ENCODE peak calls at places on chromosomes 1 and 21, in ten cellular contexts. One of them, this sample, is unnamed.

GRCh38 chr1:144551107-144551542 is 41.6 kb upstream of the PPIAL4F start:
- DNase-seq in body of pancreas: no peak
- DNase-seq in fibroblast of mammary gland: no peak
- DNase-seq in HFFc6: no peak
- DNase-seq in WTC11: peak
- DNase-seq in CD4-positive, alpha-beta T cell: no peak
- DNase-seq in tibial nerve: no peak
- DNase-seq in hepatocyte: peak
- DNase-seq in fibroblast of pulmonary artery: no peak
- DNase-seq in cardiac fibroblast: peak
- DNase-seq in this sample: peak

GRCh38 chr1:96973605-96974004 is 252.0 kb downstream of the PTBP2 start:
- DNase-seq in body of pancreas: no peak
- DNase-seq in fibroblast of mammary gland: peak
- DNase-seq in HFFc6: peak
- DNase-seq in WTC11: no peak
- DNase-seq in CD4-positive, alpha-beta T cell: no peak
- DNase-seq in tibial nerve: no peak
- DNase-seq in hepatocyte: no peak
- DNase-seq in fibroblast of pulmonary artery: peak
- DNase-seq in cardiac fibroblast: peak
- DNase-seq in this sample: no peak

GRCh38 chr1:24558902-24559791 is 3.3 kb downstream of the NCMAP start:
- DNase-seq in body of pancreas: peak
- DNase-seq in fibroblast of mammary gland: peak
- DNase-seq in HFFc6: peak
- DNase-seq in WTC11: peak
- DNase-seq in CD4-positive, alpha-beta T cell: no peak
- DNase-seq in tibial nerve: peak
- DNase-seq in hepatocyte: no peak
- DNase-seq in fibroblast of pulmonary artery: peak
- DNase-seq in cardiac fibroblast: peak
- DNase-seq in this sample: no peak

GRCh38 chr21:31553926-31554325 is 105.6 kb upstream of the SOD1 start:
- DNase-seq in body of pancreas: no peak
- DNase-seq in fibroblast of mammary gland: no peak
- DNase-seq in HFFc6: no peak
- DNase-seq in WTC11: no peak
- DNase-seq in CD4-positive, alpha-beta T cell: no peak
- DNase-seq in tibial nerve: no peak
- DNase-seq in hepatocyte: no peak
- DNase-seq in fibroblast of pulmonary artery: no peak
- DNase-seq in cardiac fibroblast: no peak
- DNase-seq in this sample: no peak

GRCh38 chr1:41175546-41175945 is 66.6 kb downstream of the SCMH1 start:
- DNase-seq in body of pancreas: no peak
- DNase-seq in fibroblast of mammary gland: no peak
- DNase-seq in HFFc6: peak
- DNase-seq in WTC11: no peak
- DNase-seq in CD4-positive, alpha-beta T cell: no peak
- DNase-seq in tibial nerve: no peak
- DNase-seq in hepatocyte: no peak
- DNase-seq in fibroblast of pulmonary artery: peak
- DNase-seq in cardiac fibroblast: peak
- DNase-seq in this sample: no peak

GRCh38 chr1:116911166-116911553 is 1.4 kb downstream of the PTGFRN start:
- DNase-seq in body of pancreas: peak
- DNase-seq in fibroblast of mammary gland: no peak
- DNase-seq in HFFc6: no peak
- DNase-seq in WTC11: no peak
- DNase-seq in CD4-positive, alpha-beta T cell: no peak
- DNase-seq in tibial nerve: no peak
- DNase-seq in hepatocyte: no peak
- DNase-seq in fibroblast of pulmonary artery: no peak
- DNase-seq in cardiac fibroblast: no peak
- DNase-seq in this sample: no peak

GRCh38 chr1:226403522-226404034 is 4.3 kb downstream of the PARP1 start:
- DNase-seq in body of pancreas: no peak
- DNase-seq in fibroblast of mammary gland: peak
- DNase-seq in HFFc6: peak
- DNase-seq in WTC11: peak
- DNase-seq in CD4-positive, alpha-beta T cell: no peak
- DNase-seq in tibial nerve: no peak
- DNase-seq in hepatocyte: no peak
- DNase-seq in fibroblast of pulmonary artery: peak
- DNase-seq in cardiac fibroblast: peak
- DNase-seq in this sample: no peak

GRCh38 chr1:203627819-203628184 is 1.2 kb downstream of the ATP2B4 start:
- DNase-seq in body of pancreas: no peak
- DNase-seq in fibroblast of mammary gland: peak
- DNase-seq in HFFc6: peak
- DNase-seq in WTC11: peak
- DNase-seq in CD4-positive, alpha-beta T cell: no peak
- DNase-seq in tibial nerve: peak
- DNase-seq in hepatocyte: peak
- DNase-seq in fibroblast of pulmonary artery: no peak
- DNase-seq in cardiac fibroblast: peak
- DNase-seq in this sample: no peak

GRCh38 chr1:51956528-51957509 is 33.7 kb downstream of the RAB3B start:
- DNase-seq in body of pancreas: no peak
- DNase-seq in fibroblast of mammary gland: peak
- DNase-seq in HFFc6: peak
- DNase-seq in WTC11: peak
- DNase-seq in CD4-positive, alpha-beta T cell: no peak
- DNase-seq in tibial nerve: no peak
- DNase-seq in hepatocyte: no peak
- DNase-seq in fibroblast of pulmonary artery: peak
- DNase-seq in cardiac fibroblast: peak
- DNase-seq in this sample: peak

GRCh38 chr1:225480825-225481434 is 53.1 kb upstream of the LBR start:
- DNase-seq in body of pancreas: peak
- DNase-seq in fibroblast of mammary gland: peak
- DNase-seq in HFFc6: peak
- DNase-seq in WTC11: peak
- DNase-seq in CD4-positive, alpha-beta T cell: peak
- DNase-seq in tibial nerve: no peak
- DNase-seq in hepatocyte: peak
- DNase-seq in fibroblast of pulmonary artery: no peak
- DNase-seq in cardiac fibroblast: peak
- DNase-seq in this sample: peak

GRCh38 chr1:41823453-41823852 is 95.3 kb downstream of the HIVEP3 start:
- DNase-seq in body of pancreas: no peak
- DNase-seq in fibroblast of mammary gland: no peak
- DNase-seq in HFFc6: no peak
- DNase-seq in WTC11: peak
- DNase-seq in CD4-positive, alpha-beta T cell: no peak
- DNase-seq in tibial nerve: no peak
- DNase-seq in hepatocyte: no peak
- DNase-seq in fibroblast of pulmonary artery: no peak
- DNase-seq in cardiac fibroblast: peak
- DNase-seq in this sample: no peak

GRCh38 chr1:6634278-6635052 is 9.8 kb downstream of the THAP3 start:
- DNase-seq in body of pancreas: peak
- DNase-seq in fibroblast of mammary gland: peak
- DNase-seq in HFFc6: no peak
- DNase-seq in WTC11: peak
- DNase-seq in CD4-positive, alpha-beta T cell: peak
- DNase-seq in tibial nerve: peak
- DNase-seq in hepatocyte: peak
- DNase-seq in fibroblast of pulmonary artery: peak
- DNase-seq in cardiac fibroblast: peak
- DNase-seq in this sample: peak

GRCh38 chr1:1302006-1302430 is 5.7 kb downstream of the ACAP3 start:
- DNase-seq in body of pancreas: no peak
- DNase-seq in fibroblast of mammary gland: no peak
- DNase-seq in HFFc6: no peak
- DNase-seq in WTC11: peak
- DNase-seq in CD4-positive, alpha-beta T cell: no peak
- DNase-seq in tibial nerve: no peak
- DNase-seq in hepatocyte: no peak
- DNase-seq in fibroblast of pulmonary artery: no peak
- DNase-seq in cardiac fibroblast: no peak
- DNase-seq in this sample: no peak

GRCh38 chr1:83735525-83735924 is 263.4 kb downstream of the TTLL7 start:
- DNase-seq in body of pancreas: no peak
- DNase-seq in fibroblast of mammary gland: no peak
- DNase-seq in HFFc6: no peak
- DNase-seq in WTC11: no peak
- DNase-seq in CD4-positive, alpha-beta T cell: no peak
- DNase-seq in tibial nerve: no peak
- DNase-seq in hepatocyte: no peak
- DNase-seq in fibroblast of pulmonary artery: no peak
- DNase-seq in cardiac fibroblast: no peak
- DNase-seq in this sample: no peak

GRCh38 chr1:9561429-9561828 is 22.2 kb downstream of the SLC25A33 start:
- DNase-seq in body of pancreas: peak
- DNase-seq in fibroblast of mammary gland: peak
- DNase-seq in HFFc6: peak
- DNase-seq in WTC11: no peak
- DNase-seq in CD4-positive, alpha-beta T cell: no peak
- DNase-seq in tibial nerve: no peak
- DNase-seq in hepatocyte: peak
- DNase-seq in fibroblast of pulmonary artery: peak
- DNase-seq in cardiac fibroblast: peak
- DNase-seq in this sample: peak

GRCh38 chr1:246651012-246651411 is 73.2 kb upstream of the SCCPDH start:
- DNase-seq in body of pancreas: no peak
- DNase-seq in fibroblast of mammary gland: no peak
- DNase-seq in HFFc6: no peak
- DNase-seq in WTC11: no peak
- DNase-seq in CD4-positive, alpha-beta T cell: no peak
- DNase-seq in tibial nerve: no peak
- DNase-seq in hepatocyte: no peak
- DNase-seq in fibroblast of pulmonary artery: no peak
- DNase-seq in cardiac fibroblast: no peak
- DNase-seq in this sample: no peak

GRCh38 chr1:239260779-239261286 is 125.5 kb upstream of the CHRM3 start:
- DNase-seq in body of pancreas: no peak
- DNase-seq in fibroblast of mammary gland: no peak
- DNase-seq in HFFc6: no peak
- DNase-seq in WTC11: no peak
- DNase-seq in CD4-positive, alpha-beta T cell: no peak
- DNase-seq in tibial nerve: no peak
- DNase-seq in hepatocyte: no peak
- DNase-seq in fibroblast of pulmonary artery: no peak
- DNase-seq in cardiac fibroblast: no peak
- DNase-seq in this sample: no peak

GRCh38 chr1:6859415-6860343 is 74.4 kb downstream of the CAMTA1 start:
- DNase-seq in body of pancreas: no peak
- DNase-seq in fibroblast of mammary gland: peak
- DNase-seq in HFFc6: peak
- DNase-seq in WTC11: no peak
- DNase-seq in CD4-positive, alpha-beta T cell: no peak
- DNase-seq in tibial nerve: peak
- DNase-seq in hepatocyte: peak
- DNase-seq in fibroblast of pulmonary artery: peak
- DNase-seq in cardiac fibroblast: peak
- DNase-seq in this sample: peak

GRCh38 chr1:59692591-59692990 is 122.2 kb upstream of the HOOK1 start:
- DNase-seq in body of pancreas: no peak
- DNase-seq in fibroblast of mammary gland: peak
- DNase-seq in HFFc6: peak
- DNase-seq in WTC11: no peak
- DNase-seq in CD4-positive, alpha-beta T cell: no peak
- DNase-seq in tibial nerve: no peak
- DNase-seq in hepatocyte: peak
- DNase-seq in fibroblast of pulmonary artery: peak
- DNase-seq in cardiac fibroblast: peak
- DNase-seq in this sample: no peak

GRCh38 chr1:218346391-218347204 is 1.5 kb downstream of the TGFB2 start:
- DNase-seq in body of pancreas: peak
- DNase-seq in fibroblast of mammary gland: peak
- DNase-seq in HFFc6: peak
- DNase-seq in WTC11: peak
- DNase-seq in CD4-positive, alpha-beta T cell: no peak
- DNase-seq in tibial nerve: peak
- DNase-seq in hepatocyte: peak
- DNase-seq in fibroblast of pulmonary artery: peak
- DNase-seq in cardiac fibroblast: peak
- DNase-seq in this sample: peak

GRCh38 chr1:233253231-233254038 is 42.1 kb downstream of the PCNX2 start:
- DNase-seq in body of pancreas: no peak
- DNase-seq in fibroblast of mammary gland: no peak
- DNase-seq in HFFc6: no peak
- DNase-seq in WTC11: no peak
- DNase-seq in CD4-positive, alpha-beta T cell: no peak
- DNase-seq in tibial nerve: no peak
- DNase-seq in hepatocyte: peak
- DNase-seq in fibroblast of pulmonary artery: no peak
- DNase-seq in cardiac fibroblast: no peak
- DNase-seq in this sample: peak

GRCh38 chr1:180137767-180138166 is 16.9 kb upstream of the QSOX1 start:
- DNase-seq in body of pancreas: no peak
- DNase-seq in fibroblast of mammary gland: no peak
- DNase-seq in HFFc6: no peak
- DNase-seq in WTC11: no peak
- DNase-seq in CD4-positive, alpha-beta T cell: no peak
- DNase-seq in tibial nerve: no peak
- DNase-seq in hepatocyte: no peak
- DNase-seq in fibroblast of pulmonary artery: no peak
- DNase-seq in cardiac fibroblast: no peak
- DNase-seq in this sample: no peak

This sample was measured in trophoblast cell.